ENCODE peak calls at places on chromosomes 13 and 19, in four cellular contexts. One of them, this sample, is unnamed.

GRCh38 chr19:8451885-8452284 is 7.1 kb downstream of the HNRNPM start:
- DNase-seq in bronchial epithelial cell: peak; percentile 89
- DNase-seq in fibroblast of pulmonary artery: peak; percentile 30
- DNase-seq in IMR-90: peak; percentile 79
- DNase-seq in this sample: peak; percentile 73

GRCh38 chr19:17353386-17353785 is 16.0 kb downstream of the GTPBP3 start:
- DNase-seq in bronchial epithelial cell: no peak
- DNase-seq in fibroblast of pulmonary artery: no peak
- DNase-seq in IMR-90: no peak
- DNase-seq in this sample: no peak

GRCh38 chr13:105541565-105541964 is 993.9 kb downstream of the EFNB2 start:
- DNase-seq in bronchial epithelial cell: no peak
- DNase-seq in fibroblast of pulmonary artery: no peak
- DNase-seq in IMR-90: no peak
- DNase-seq in this sample: no peak

GRCh38 chr19:56252699-56253422 is 19.7 kb upstream of the EDDM13 start:
- DNase-seq in bronchial epithelial cell: peak; percentile 57
- DNase-seq in fibroblast of pulmonary artery: peak; percentile 86
- DNase-seq in IMR-90: peak; percentile 65
- DNase-seq in this sample: peak; percentile 73

GRCh38 chr13:99377641-99378040 is 70.4 kb upstream of the GPR183 start:
- DNase-seq in bronchial epithelial cell: no peak
- DNase-seq in fibroblast of pulmonary artery: no peak
- DNase-seq in IMR-90: no peak
- DNase-seq in this sample: no peak

GRCh38 chr19:52967772-52968171 is 5.1 kb upstream of the ZNF816 start:
- DNase-seq in bronchial epithelial cell: no peak
- DNase-seq in fibroblast of pulmonary artery: no peak
- DNase-seq in IMR-90: no peak
- DNase-seq in this sample: no peak

GRCh38 chr19:23203841-23204344 is 46.3 kb downstream of the ZNF724 start:
- DNase-seq in bronchial epithelial cell: no peak
- DNase-seq in fibroblast of pulmonary artery: no peak
- DNase-seq in IMR-90: no peak
- DNase-seq in this sample: no peak

GRCh38 chr13:24605923-24606372 is 74.3 kb upstream of the ATP12A start:
- DNase-seq in bronchial epithelial cell: peak; percentile 50
- DNase-seq in fibroblast of pulmonary artery: peak; percentile 44
- DNase-seq in IMR-90: peak; percentile 11
- DNase-seq in this sample: no peak

GRCh38 chr19:40588110-40588854 is 11.6 kb downstream of the SHKBP1 start:
- DNase-seq in bronchial epithelial cell: peak; percentile 49
- DNase-seq in fibroblast of pulmonary artery: no peak
- DNase-seq in IMR-90: no peak
- DNase-seq in this sample: peak; percentile 65

GRCh38 chr19:5090780-5091575 is 122.1 kb downstream of the KDM4B start:
- DNase-seq in bronchial epithelial cell: no peak
- DNase-seq in fibroblast of pulmonary artery: peak; percentile 33
- DNase-seq in IMR-90: peak; percentile 15
- DNase-seq in this sample: peak; percentile 44

GRCh38 chr13:23159205-23159586 is 21.6 kb upstream of the SGCG start:
- DNase-seq in bronchial epithelial cell: peak; percentile 25
- DNase-seq in fibroblast of pulmonary artery: peak; percentile 42
- DNase-seq in IMR-90: peak; percentile 13
- DNase-seq in this sample: no peak

GRCh38 chr19:54433697-54434096 is 15.3 kb upstream of the LENG8 start:
- DNase-seq in bronchial epithelial cell: no peak
- DNase-seq in fibroblast of pulmonary artery: no peak
- DNase-seq in IMR-90: no peak
- DNase-seq in this sample: no peak

GRCh38 chr19:1811942-1812425 is at the start of gene ATP8B3:
- DNase-seq in bronchial epithelial cell: no peak
- DNase-seq in fibroblast of pulmonary artery: no peak
- DNase-seq in IMR-90: no peak
- DNase-seq in this sample: no peak

GRCh38 chr13:39522329-39522728 is 80.7 kb downstream of the LHFPL6 start:
- DNase-seq in bronchial epithelial cell: no peak
- DNase-seq in fibroblast of pulmonary artery: no peak
- DNase-seq in IMR-90: no peak
- DNase-seq in this sample: no peak

GRCh38 chr13:60562081-60562764 is 165.2 kb downstream of the TDRD3 start:
- DNase-seq in bronchial epithelial cell: peak; percentile 37
- DNase-seq in fibroblast of pulmonary artery: peak; percentile 27
- DNase-seq in IMR-90: peak; percentile 10
- DNase-seq in this sample: no peak

GRCh38 chr19:38946229-38947010 is 15.7 kb downstream of the MRPS12 start:
- DNase-seq in bronchial epithelial cell: no peak
- DNase-seq in fibroblast of pulmonary artery: no peak
- DNase-seq in IMR-90: no peak
- DNase-seq in this sample: no peak

GRCh38 chr19:6071103-6071485 is 39.2 kb downstream of the RFX2 start:
- DNase-seq in bronchial epithelial cell: peak; percentile 39
- DNase-seq in fibroblast of pulmonary artery: peak; percentile 77
- DNase-seq in IMR-90: peak; percentile 78
- DNase-seq in this sample: peak; percentile 40

GRCh38 chr13:28553971-28554370 is 59.0 kb upstream of the FLT1 start:
- DNase-seq in bronchial epithelial cell: no peak
- DNase-seq in fibroblast of pulmonary artery: no peak
- DNase-seq in IMR-90: no peak
- DNase-seq in this sample: no peak

DNA sequence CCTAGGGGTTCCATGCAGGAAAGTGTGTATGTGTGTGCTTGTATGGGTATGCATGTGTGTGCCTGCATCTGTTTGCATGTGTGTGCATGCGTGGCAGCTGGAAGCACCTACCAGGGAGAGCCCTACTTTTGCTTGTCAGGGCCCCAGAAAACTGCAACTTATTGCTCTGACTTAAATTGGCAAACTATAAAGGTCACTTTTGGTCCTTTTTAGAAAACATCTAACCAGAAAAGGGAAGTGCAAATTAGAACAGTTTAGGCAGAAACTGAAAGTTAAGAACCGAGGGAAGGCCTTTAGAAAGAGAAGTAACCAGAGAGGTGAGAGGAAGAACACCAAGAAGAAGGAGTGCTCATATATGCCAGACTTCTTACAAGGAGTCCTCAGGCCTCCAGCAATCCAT is 32.5 kb downstream of the DLEU7 start:
- DNase-seq in bronchial epithelial cell: no peak
- DNase-seq in fibroblast of pulmonary artery: no peak
- DNase-seq in IMR-90: no peak
- DNase-seq in this sample: no peak
- H3K4me3 ChIP-seq in bronchial epithelial cell: no peak overlapping the region
- H3K4me3 ChIP-seq in fibroblast of pulmonary artery: no peak overlapping the region
- H3K4me3 ChIP-seq in IMR-90: no peak overlapping the region
- H3K4me3 ChIP-seq in this sample: no peak overlapping the region

GRCh38 chr19:33801411-33801810 is 4.7 kb downstream of the KCTD15 start:
- DNase-seq in bronchial epithelial cell: no peak
- DNase-seq in fibroblast of pulmonary artery: no peak
- DNase-seq in IMR-90: no peak
- DNase-seq in this sample: no peak

GRCh38 chr19:33804021-33804799 is 7.5 kb downstream of the KCTD15 start:
- DNase-seq in bronchial epithelial cell: peak; percentile 86
- DNase-seq in fibroblast of pulmonary artery: peak; percentile 86
- DNase-seq in IMR-90: peak; percentile 83
- DNase-seq in this sample: peak; percentile 70

GRCh38 chr19:33802001-33802400 is 5.3 kb downstream of the KCTD15 start:
- DNase-seq in bronchial epithelial cell: no peak
- DNase-seq in fibroblast of pulmonary artery: no peak
- DNase-seq in IMR-90: no peak
- DNase-seq in this sample: no peak

GRCh38 chr19:33803383-33803782 is 6.7 kb downstream of the KCTD15 start:
- DNase-seq in bronchial epithelial cell: no peak
- DNase-seq in fibroblast of pulmonary artery: no peak
- DNase-seq in IMR-90: no peak
- DNase-seq in this sample: no peak

DNA sequence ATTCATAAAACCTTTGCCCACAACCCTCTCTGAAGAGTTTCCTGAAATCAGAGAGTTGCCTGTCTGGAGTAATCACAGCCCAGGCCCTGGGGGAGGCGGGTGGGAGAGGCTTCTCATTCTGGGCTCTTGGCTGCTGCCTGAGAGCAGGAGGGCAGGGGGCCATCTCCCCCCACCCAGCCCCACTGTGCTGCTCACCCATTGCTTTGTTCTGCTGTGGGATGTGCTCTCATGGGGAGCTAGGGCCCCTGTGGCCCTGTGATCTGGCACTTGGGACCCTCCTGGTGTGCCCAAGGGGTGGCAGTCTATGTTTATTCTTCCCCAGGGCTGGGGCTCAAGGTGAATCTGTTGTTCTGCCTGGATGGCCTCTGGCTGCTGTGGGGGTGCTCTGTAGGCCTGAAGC is 6.1 kb downstream of the KCTD15 start:
- DNase-seq in bronchial epithelial cell: no peak
- DNase-seq in fibroblast of pulmonary artery: no peak
- DNase-seq in IMR-90: no peak
- DNase-seq in this sample: no peak
- H3K4me3 ChIP-seq in bronchial epithelial cell: no peak overlapping the region
- H3K4me3 ChIP-seq in fibroblast of pulmonary artery: no peak overlapping the region
- H3K4me3 ChIP-seq in IMR-90: no peak overlapping the region
- H3K4me3 ChIP-seq in this sample: no peak overlapping the region

GRCh38 chr19:45670670-45671453 is 2.8 kb downstream of the GIPR start:
- DNase-seq in bronchial epithelial cell: peak; percentile 73
- DNase-seq in fibroblast of pulmonary artery: peak; percentile 90
- DNase-seq in IMR-90: peak; percentile 72
- DNase-seq in this sample: peak; percentile 48
- H3K4me3 ChIP-seq in bronchial epithelial cell: peak overlapping the region; percentile 45
- H3K4me3 ChIP-seq in fibroblast of pulmonary artery: peak overlapping the region; percentile 41
- H3K4me3 ChIP-seq in IMR-90: no peak overlapping the region
- H3K4me3 ChIP-seq in this sample: no peak overlapping the region

GRCh38 chr19:14979136-14979497 is 547 bp downstream of the SLC1A6 start:
- DNase-seq in bronchial epithelial cell: no peak
- DNase-seq in fibroblast of pulmonary artery: no peak
- DNase-seq in IMR-90: no peak
- DNase-seq in this sample: no peak

GRCh38 chr19:14978377-14978776 is 1.3 kb downstream of the SLC1A6 start:
- DNase-seq in bronchial epithelial cell: no peak
- DNase-seq in fibroblast of pulmonary artery: no peak
- DNase-seq in IMR-90: no peak
- DNase-seq in this sample: no peak

GRCh38 chr19:14974488-14974887 is 5.2 kb downstream of the SLC1A6 start:
- DNase-seq in bronchial epithelial cell: no peak
- DNase-seq in fibroblast of pulmonary artery: no peak
- DNase-seq in IMR-90: no peak
- DNase-seq in this sample: no peak

GRCh38 chr19:14977128-14977527 is 2.5 kb downstream of the SLC1A6 start:
- DNase-seq in bronchial epithelial cell: no peak
- DNase-seq in fibroblast of pulmonary artery: no peak
- DNase-seq in IMR-90: no peak
- DNase-seq in this sample: no peak

GRCh38 chr19:14979498-14980255 is at the start of gene SLC1A6:
- DNase-seq in bronchial epithelial cell: no peak
- DNase-seq in fibroblast of pulmonary artery: no peak
- DNase-seq in IMR-90: no peak
- DNase-seq in this sample: no peak
- H3K4me3 ChIP-seq in bronchial epithelial cell: no peak within 1 kb of the TSS
- H3K4me3 ChIP-seq in fibroblast of pulmonary artery: no peak within 1 kb of the TSS
- H3K4me3 ChIP-seq in IMR-90: no peak within 1 kb of the TSS
- H3K4me3 ChIP-seq in this sample: no peak within 1 kb of the TSS

GRCh38 chr13:80082396-80083096 is 258.4 kb downstream of the SPRY2 start:
- DNase-seq in bronchial epithelial cell: peak; percentile 52
- DNase-seq in fibroblast of pulmonary artery: peak; percentile 50
- DNase-seq in IMR-90: peak; percentile 74
- DNase-seq in this sample: peak; percentile 70

GRCh38 chr13:80083516-80084085 is 257.3 kb downstream of the SPRY2 start:
- DNase-seq in bronchial epithelial cell: no peak
- DNase-seq in fibroblast of pulmonary artery: peak; percentile 70
- DNase-seq in IMR-90: peak; percentile 5
- DNase-seq in this sample: peak; percentile 82

GRCh38 chr13:80086304-80086721 is 254.6 kb downstream of the SPRY2 start:
- DNase-seq in bronchial epithelial cell: peak; percentile 96
- DNase-seq in fibroblast of pulmonary artery: no peak
- DNase-seq in IMR-90: peak; percentile 60
- DNase-seq in this sample: peak; percentile 36

GRCh38 chr13:80083097-80083429 is 257.9 kb downstream of the SPRY2 start:
- DNase-seq in bronchial epithelial cell: no peak
- DNase-seq in fibroblast of pulmonary artery: no peak
- DNase-seq in IMR-90: no peak
- DNase-seq in this sample: no peak

GRCh38 chr13:80084086-80084676 is 256.7 kb downstream of the SPRY2 start:
- DNase-seq in bronchial epithelial cell: peak; percentile 73
- DNase-seq in fibroblast of pulmonary artery: peak; percentile 96
- DNase-seq in IMR-90: peak; percentile 93
- DNase-seq in this sample: peak; percentile 95
- H3K4me3 ChIP-seq in bronchial epithelial cell: no peak overlapping the region
- H3K4me3 ChIP-seq in fibroblast of pulmonary artery: no peak overlapping the region
- H3K4me3 ChIP-seq in IMR-90: no peak overlapping the region
- H3K4me3 ChIP-seq in this sample: no peak overlapping the region

GRCh38 chr19:46634045-46634655 is 1.9 kb downstream of the GNG8 start:
- DNase-seq in bronchial epithelial cell: peak; percentile 80
- DNase-seq in fibroblast of pulmonary artery: peak; percentile 87
- DNase-seq in IMR-90: peak; percentile 64
- DNase-seq in this sample: peak; percentile 84

GRCh38 chr19:46637224-46637623 is 1.2 kb upstream of the GNG8 start:
- DNase-seq in bronchial epithelial cell: no peak
- DNase-seq in fibroblast of pulmonary artery: no peak
- DNase-seq in IMR-90: no peak
- DNase-seq in this sample: no peak

GRCh38 chr19:46633130-46633529 is 2.9 kb downstream of the GNG8 start:
- DNase-seq in bronchial epithelial cell: no peak
- DNase-seq in fibroblast of pulmonary artery: no peak
- DNase-seq in IMR-90: no peak
- DNase-seq in this sample: no peak

GRCh38 chr19:46634656-46635218 is 1.3 kb downstream of the GNG8 start:
- DNase-seq in bronchial epithelial cell: no peak
- DNase-seq in fibroblast of pulmonary artery: no peak
- DNase-seq in IMR-90: no peak
- DNase-seq in this sample: no peak

DNA sequence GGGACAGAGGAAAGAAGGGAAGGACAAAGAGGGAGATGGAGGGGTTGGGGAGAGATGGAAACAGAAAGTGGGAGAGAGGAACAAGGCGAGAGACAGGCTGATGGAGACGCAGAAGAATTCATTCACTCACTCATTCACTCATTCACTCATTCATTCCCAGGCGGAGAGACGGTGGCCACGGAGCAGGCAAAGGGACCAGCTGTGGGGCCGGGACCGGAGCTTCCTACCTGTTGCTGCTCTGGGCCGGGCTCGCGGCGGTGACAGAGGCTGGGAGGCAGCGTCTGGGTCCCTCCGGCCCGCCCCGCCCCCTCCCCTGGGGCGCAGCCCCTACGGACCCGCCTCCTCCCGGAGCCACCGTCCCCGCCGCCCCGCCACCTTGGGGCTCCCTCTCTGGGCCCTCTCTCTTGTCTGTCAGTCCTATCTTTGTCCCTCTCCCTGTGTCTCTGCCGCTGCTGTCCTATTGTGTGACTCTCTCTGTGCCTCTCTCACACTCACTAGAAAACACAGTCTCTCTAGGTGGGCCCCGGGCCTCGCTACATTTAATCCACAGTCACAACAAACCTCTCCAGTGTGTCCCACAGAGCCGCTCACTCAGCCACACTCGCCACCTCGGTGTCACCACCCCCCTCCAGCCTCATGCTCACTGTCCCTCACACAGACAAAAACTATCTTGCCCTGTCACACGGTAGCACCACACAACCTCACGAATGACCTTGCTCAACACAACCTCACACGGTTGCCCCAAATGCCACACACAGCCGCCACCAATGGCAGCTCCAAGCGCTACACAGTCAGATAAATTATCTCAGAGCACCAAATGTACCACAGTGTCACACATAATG is at the start of gene GNG8:
- DNase-seq in bronchial epithelial cell: no peak
- DNase-seq in fibroblast of pulmonary artery: no peak
- DNase-seq in IMR-90: no peak
- DNase-seq in this sample: no peak
- H3K4me3 ChIP-seq in bronchial epithelial cell: no peak within 1 kb of the TSS
- H3K4me3 ChIP-seq in fibroblast of pulmonary artery: no peak within 1 kb of the TSS
- H3K4me3 ChIP-seq in IMR-90: no peak within 1 kb of the TSS
- H3K4me3 ChIP-seq in this sample: no peak within 1 kb of the TSS